ENCODE peak calls at places on chromosome 13, in ten cellular contexts. R, J, N, L, P, S, I, G, Z and U are unnamed samples.

GRCh38 chr13:109706015-109706715 is 80.2 kb downstream of the IRS2 start:
- DNase-seq in R (no peak), J (no peak), N (no peak), L (no peak), P (no peak), S (no peak), I (no peak), G (no peak), Z (no peak), U (no peak)

GRCh38 chr13:33260168-33261098 is 25.1 kb downstream of the STARD13 start:
- DNase-seq in R (no peak), J (peak; percentile 38), N (no peak), L (no peak), P (no peak), S (no peak), I (peak; percentile 50), G (no peak), Z (peak; percentile 65), U (no peak)

GRCh38 chr13:79226938-79227337 is 179.1 kb downstream of the RBM26 start:
- DNase-seq in R (no peak), J (no peak), N (no peak), L (no peak), P (no peak), S (no peak), I (peak; percentile 73), G (no peak), Z (no peak), U (no peak)

GRCh38 chr13:74288361-74288911 is 154.2 kb upstream of the KLF12 start:
- DNase-seq in R (no peak), J (peak; percentile 35), N (peak; percentile 46), L (no peak), P (no peak), S (no peak), I (peak; percentile 94), G (no peak), Z (no peak), U (no peak)

GRCh38 chr13:27920677-27921420 is 1.0 kb downstream of the PDX1 start:
- DNase-seq in R (peak; percentile 57), J (no peak), N (no peak), L (no peak), P (no peak), S (no peak), I (peak; percentile 36), G (peak; percentile 47), Z (no peak), U (no peak)

GRCh38 chr13:104571161-104571889 is 1505.1 kb upstream of the SLC10A2 start:
- DNase-seq in R (peak; percentile 71), J (no peak), N (peak; percentile 72), L (no peak), P (no peak), S (peak; percentile 53), I (peak; percentile 66), G (peak; percentile 1), Z (peak; percentile 80), U (peak; percentile 67)

GRCh38 chr13:84980571-84980970 is 818.6 kb downstream of the SLITRK6 start:
- DNase-seq in R (no peak), J (no peak), N (no peak), L (no peak), P (no peak), S (no peak), I (no peak), G (no peak), Z (no peak), U (no peak)

GRCh38 chr13:87235621-87236020 is 435.6 kb upstream of the SLITRK5 start:
- DNase-seq in R (no peak), J (no peak), N (no peak), L (no peak), P (no peak), S (no peak), I (no peak), G (no peak), Z (peak; percentile 9), U (no peak)

GRCh38 chr13:76690611-76691010 is 195.6 kb downstream of the KCTD12 start:
- DNase-seq in R (no peak), J (no peak), N (no peak), L (no peak), P (no peak), S (no peak), I (no peak), G (no peak), Z (no peak), U (no peak)

GRCh38 chr13:102286326-102286725 is 115.5 kb downstream of the FGF14 start:
- DNase-seq in R (no peak), J (no peak), N (no peak), L (no peak), P (no peak), S (peak; percentile 67), I (no peak), G (peak; percentile 45), Z (peak; percentile 90), U (peak; percentile 63)

GRCh38 chr13:73210218-73210883 is 151.5 kb downstream of the KLF5 start:
- DNase-seq in R (peak; percentile 64), J (no peak), N (no peak), L (no peak), P (no peak), S (no peak), I (no peak), G (no peak), Z (peak; percentile 56), U (no peak)

GRCh38 chr13:107865643-107866006 is 349.7 kb downstream of the LIG4 start:
- DNase-seq in R (no peak), J (no peak), N (no peak), L (no peak), P (no peak), S (no peak), I (peak; percentile 75), G (peak; percentile 24), Z (no peak), U (no peak)

GRCh38 chr13:98571955-98572662 is 4.8 kb downstream of the STK24 start:
- DNase-seq in R (no peak), J (no peak), N (peak; percentile 56), L (peak; percentile 65), P (no peak), S (peak; percentile 64), I (peak; percentile 54), G (no peak), Z (peak; percentile 54), U (peak; percentile 65)